ENCODE peak calls at places on chromosomes 4 and X, in five cellular contexts. R is astrocyte of the spinal cord; V is CD8-positive, alpha-beta T cell; T is OCI-LY7; P is cardiac muscle cell. Q is an unnamed sample.

GRCh38 chr4:41797260-41797659 is 48.7 kb upstream of the PHOX2B start:
- DNase-seq in R (no peak), V (no peak), T (no peak), P (no peak), Q (no peak)

GRCh38 chr4:3497554-3498389 is 34.5 kb downstream of the LRPAP1 start:
- DNase-seq in R (no peak), V (no peak), T (no peak), P (no peak), Q (no peak)

GRCh38 chr4:47704693-47705325 is 133.1 kb downstream of the CORIN start:
- DNase-seq in R (peak; percentile 35), V (no peak), T (peak; percentile 46), P (peak; percentile 83), Q (no peak)

GRCh38 chr4:10082459-10083272 is 33.9 kb downstream of the WDR1 start:
- DNase-seq in R (no peak), V (no peak), T (no peak), P (no peak), Q (no peak)

GRCh38 chrX:49951524-49952193 is 29.3 kb downstream of the CLCN5 start:
- DNase-seq in R (peak; percentile 16), V (no peak), T (no peak), P (no peak), Q (no peak)

GRCh38 chr4:87679449-87680169 is 29.5 kb downstream of the DMP1 start:
- DNase-seq in R (peak; percentile 67), V (peak; percentile 22), T (peak; percentile 38), P (peak; percentile 66), Q (peak; percentile 7)

GRCh38 chrX:39029221-39029620 is 228.0 kb downstream of the MID1IP1 start:
- DNase-seq in R (no peak), V (no peak), T (no peak), P (no peak), Q (no peak)

GRCh38 chr4:39042365-39042764 is 10.2 kb upstream of the TMEM156 start:
- DNase-seq in R (no peak), V (no peak), T (no peak), P (no peak), Q (no peak)

GRCh38 chr4:171954650-171955049 is 141.4 kb downstream of the GALNTL6 start:
- DNase-seq in R (no peak), V (no peak), T (no peak), P (peak; percentile 42), Q (no peak)

GRCh38 chr4:26491449-26492170 is 1.3 kb upstream of the CCKAR start:
- DNase-seq in R (no peak), V (no peak), T (no peak), P (no peak), Q (no peak)

GRCh38 chrX:109774136-109774535 is 41.1 kb upstream of the ACSL4 start:
- DNase-seq in R (no peak), V (no peak), T (no peak), P (no peak), Q (no peak)

GRCh38 chr4:6125103-6125651 is 75.2 kb downstream of the JAKMIP1 start:
- DNase-seq in R (no peak), V (no peak), T (no peak), P (no peak), Q (no peak)

GRCh38 chr4:169238445-169238844 is 32.3 kb downstream of the SH3RF1 start:
- DNase-seq in R (no peak), V (no peak), T (no peak), P (no peak), Q (no peak)

GRCh38 chrX:31036895-31037294 is 34.9 kb downstream of the FTHL17 start:
- DNase-seq in R (peak; percentile 44), V (no peak), T (peak; percentile 54), P (peak; percentile 64), Q (no peak)

GRCh38 chr4:75547647-75548387 is 8.0 kb upstream of the ODAPH start:
- DNase-seq in R (no peak), V (no peak), T (peak; percentile 43), P (peak; percentile 65), Q (no peak)

GRCh38 chr4:113971706-113972360 is 7.6 kb downstream of the ARSJ start:
- DNase-seq in R (no peak), V (no peak), T (no peak), P (no peak), Q (no peak)

GRCh38 chr4:3217266-3217665 is 31.7 kb upstream of the MSANTD1 start:
- DNase-seq in R (no peak), V (no peak), T (no peak), P (no peak), Q (no peak)

GRCh38 chr4:88969746-88970145 is 87.2 kb downstream of the FAM13A start:
- DNase-seq in R (no peak), V (no peak), T (no peak), P (peak; percentile 41), Q (no peak)

GRCh38 chr4:2253160-2254084 is 8.5 kb downstream of the MXD4 start:
- DNase-seq in R (no peak), V (no peak), T (no peak), P (no peak), Q (no peak)

GRCh38 chr4:127776620-127777019 is 5.5 kb upstream of the HSPA4L start:
- DNase-seq in R (no peak), V (no peak), T (no peak), P (no peak), Q (no peak)

GRCh38 chr4:174136013-174136412 is 147.5 kb downstream of the FBXO8 start:
- DNase-seq in R (peak; percentile 13), V (no peak), T (no peak), P (peak; percentile 19), Q (no peak)

GRCh38 chr4:146932111-146932510 is 13.6 kb downstream of the TTC29 start:
- DNase-seq in R (no peak), V (no peak), T (no peak), P (no peak), Q (no peak)

GRCh38 chr4:41141910-41142309 is 72.4 kb downstream of the APBB2 start:
- DNase-seq in R (peak; percentile 97), V (no peak), T (no peak), P (no peak), Q (no peak)

GRCh38 chr4:8341691-8342090 is 72.1 kb downstream of the HTRA3 start:
- DNase-seq in R (no peak), V (no peak), T (no peak), P (no peak), Q (no peak)

GRCh38 chrX:65034292-65034640 is 58.0 kb upstream of the ZC4H2 start:
- DNase-seq in R (no peak), V (no peak), T (no peak), P (no peak), Q (no peak)

GRCh38 chrX:134622813-134623185 is 35.5 kb downstream of the PLAC1 start:
- DNase-seq in R (peak; percentile 33), V (no peak), T (no peak), P (no peak), Q (no peak)

GRCh38 chr4:15976456-15977096 is 13.6 kb upstream of the FGFBP2 start:
- DNase-seq in R (no peak), V (no peak), T (no peak), P (no peak), Q (no peak)

GRCh38 chrX:118373538-118373937 is 27.6 kb downstream of the WDR44 start:
- DNase-seq in R (no peak), V (no peak), T (no peak), P (peak; percentile 1), Q (no peak)

GRCh38 chr4:20368926-20369325 is 117.2 kb downstream of the SLIT2 start:
- DNase-seq in R (peak; percentile 18), V (no peak), T (no peak), P (no peak), Q (no peak)

GRCh38 chr4:111681751-111682150 is 463.5 kb upstream of the FAM241A start:
- DNase-seq in R (no peak), V (no peak), T (no peak), P (no peak), Q (no peak)

GRCh38 chr4:137674066-137674465 is 141.8 kb upstream of the PCDH18 start:
- DNase-seq in R (peak; percentile 32), V (no peak), T (no peak), P (no peak), Q (no peak)

Q was measured in activated CD4-positive, alpha-beta T cell treated with anti-CD3 and anti-CD28 coated beads, Interleukin-2, amount 50 U/mL, for 1 hour.